ENCODE peak calls at places on chromosomes 5 and 9, in four cellular contexts. S is uterus, Q is A673, M is breast epithelium. H is an unnamed sample. For H3K4me1, the result is how much of the 10 kb centered on the place peaks cover.

GRCh38 chr5:177301503-177302165 is 1.9 kb downstream of the RAB24 start:
- DNase-seq in S (no peak), M (peak), Q (no peak), H (no peak)

GRCh38 chr9:91077624-91078023 is 276.0 kb downstream of the SYK start:
- DNase-seq in M (no peak), Q (no peak), S (no peak), H (peak)

GRCh38 chr5:149240354-149240998 is 31.2 kb upstream of the AFAP1L1 start:
- DNase-seq in Q (no peak), M (no peak), S (no peak), H (peak)

GRCh38 chr5:144484124-144484897 is 313.6 kb downstream of the KCTD16 start:
- DNase-seq in Q (peak), S (no peak), M (no peak), H (no peak)

GRCh38 chr9:137311971-137312851 is 10.1 kb upstream of the NRARP start:
- DNase-seq in S (peak), Q (no peak), M (no peak), H (no peak)

GRCh38 chr5:80754900-80755299 is 100.1 kb upstream of the DHFR start:
- DNase-seq in M (no peak), S (no peak), Q (no peak), H (no peak)

GRCh38 chr9:126374366-126374781 is 47.7 kb downstream of the MVB12B start:
- DNase-seq in Q (no peak), M (no peak), S (no peak), H (no peak)

GRCh38 chr9:121860744-121861143 is 209.3 kb downstream of the DAB2IP start:
- DNase-seq in S (peak), M (peak), Q (peak), H (no peak)

GRCh38 chr5:72402959-72403628 is 82.9 kb downstream of the PTCD2 start:
- DNase-seq in M (no peak), S (no peak), Q (peak), H (peak)

GRCh38 chr5:58804331-58804730 is 221.5 kb downstream of the RAB3C start:
- DNase-seq in Q (no peak), M (no peak), S (no peak), H (no peak)

GRCh38 chr5:177606071-177607051 is 6.4 kb downstream of the B4GALT7 start:
- DNase-seq in Q (no peak), M (no peak), S (no peak), H (no peak)

GRCh38 chr9:21002040-21002439 is 29.4 kb downstream of the HACD4 start:
- DNase-seq in S (no peak), M (no peak), Q (peak), H (no peak)

GRCh38 chr5:206406-206805 is 11.5 kb downstream of the CCDC127 start:
- DNase-seq in M (no peak), S (no peak), Q (no peak), H (no peak)

GRCh38 chr5:149938272-149938671 is 6.3 kb downstream of the PDE6A start:
- DNase-seq in S (no peak), M (peak), Q (peak), H (peak)

GRCh38 chr5:126589536-126590297 is 5.3 kb downstream of the ALDH7A1 start:
- DNase-seq in M (no peak), Q (no peak), S (no peak), H (no peak)

GRCh38 chr5:124721336-124721735 is 25.1 kb downstream of the ZNF608 start:
- DNase-seq in Q (no peak), S (no peak), M (no peak), H (no peak)

GRCh38 chr5:463952-464351 is 21.0 kb downstream of the EXOC3 start:
- DNase-seq in Q (no peak), M (no peak), S (no peak), H (peak)

GRCh38 chr5:113338628-113339027 is 96.2 kb downstream of the TSSK1B start:
- DNase-seq in S (no peak), Q (no peak), M (no peak), H (no peak)

GRCh38 chr9:126702501-126703329 is 89.0 kb downstream of the LMX1B start:
- DNase-seq in Q (peak), M (no peak), S (no peak), H (no peak)

GRCh38 chr9:116873937-116874900 is 187.1 kb downstream of the TRIM32 start:
- DNase-seq in Q (no peak), M (no peak), S (no peak), H (no peak)

GRCh38 chr9:34328500-34328982 is 527 bp downstream of the KIF24 start:
- DNase-seq in S (no peak), Q (no peak), M (no peak), H (no peak)

GRCh38 chr5:133032852-133033742 is 6.7 kb upstream of the ZCCHC10 start:
- DNase-seq in M (no peak), S (no peak), Q (no peak), H (no peak)

GRCh38 chr9:127586537-127586936 is 25.5 kb upstream of the STXBP1 start:
- DNase-seq in M (peak), S (peak), Q (peak), H (no peak)

GRCh38 chr9:93659044-93659836 is 82.9 kb downstream of the PHF2 start:
- DNase-seq in S (no peak), Q (no peak), M (no peak), H (peak)

GRCh38 chr9:28598396-28598795 is 1025.1 kb upstream of the C9orf72 start:
- DNase-seq in M (no peak), Q (no peak), S (no peak), H (no peak)

GRCh38 chr5:41871866-41872265 is 1.6 kb upstream of the OXCT1 start:
- DNase-seq in S (peak), M (peak), Q (no peak), H (no peak)

GRCh38 chr5:125011014-125011413 is 264.6 kb upstream of the ZNF608 start:
- DNase-seq in Q (no peak), S (no peak), M (no peak), H (no peak)

GRCh38 chr5:149881874-149882273 is 62.7 kb downstream of the PDE6A start:
- DNase-seq in Q (no peak), M (no peak), S (no peak), H (no peak)

GRCh38 chr5:8695902-8696301 is 827.0 kb downstream of the MTRR start:
- DNase-seq in S (no peak), M (no peak), Q (no peak), H (no peak)

GRCh38 chr5:107401470-107402085 is 269.2 kb downstream of the EFNA5 start:
- DNase-seq in S (no peak), Q (no peak), M (no peak), H (no peak)

GRCh38 chr5:160188151-160188967 is 40.9 kb upstream of the FABP6 start:
- DNase-seq in Q (peak), M (no peak), S (peak), H (peak)

DNA sequence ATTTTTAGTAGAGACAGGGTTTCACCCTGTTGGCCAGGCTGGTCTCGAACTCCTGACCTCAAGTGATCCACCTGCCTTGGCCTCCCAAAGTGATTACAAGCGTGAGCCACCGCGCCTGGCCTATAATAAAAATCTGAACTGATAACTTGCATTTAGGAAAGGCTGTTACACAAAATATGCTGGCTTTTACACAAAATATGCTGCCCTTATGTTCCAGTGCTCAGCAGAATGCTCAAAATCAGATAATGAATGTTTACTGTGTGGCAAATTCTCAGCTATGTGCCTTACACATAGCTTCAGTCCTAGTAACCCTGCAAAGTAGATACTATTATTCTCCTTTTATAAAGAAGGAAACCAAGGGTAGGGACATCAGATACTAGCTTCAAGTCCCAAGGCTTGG is 141.3 kb upstream of the MSX2 start:
- DNase-seq in S (no peak), M (no peak), Q (no peak), H (no peak)
- H3K27ac ChIP-seq in S (no peak), M (no peak), Q (no peak), H (no peak)

GRCh38 chr5:154260860-154261235 is 70.3 kb downstream of the GALNT10 start:
- DNase-seq in M (no peak), Q (no peak), S (no peak), H (no peak)
- H3K4me3 ChIP-seq in M (no peak), Q (no peak), S (no peak), H (no peak)

GRCh38 chr5:55600086-55600485 is 65.3 kb upstream of the PLPP1 start:
- DNase-seq in S (no peak), M (no peak), Q (no peak), H (no peak)

GRCh38 chr5:55600536-55601208 is 65.9 kb upstream of the PLPP1 start:
- DNase-seq in Q (no peak), M (no peak), S (no peak), H (peak)

GRCh38 chr5:55604611-55605067 is 69.9 kb upstream of the PLPP1 start:
- DNase-seq in S (no peak), Q (peak), M (no peak), H (no peak)

GRCh38 chr5:55601209-55601618 is 66.5 kb upstream of the PLPP1 start:
- DNase-seq in M (peak), S (peak), Q (peak), H (peak)

DNA sequence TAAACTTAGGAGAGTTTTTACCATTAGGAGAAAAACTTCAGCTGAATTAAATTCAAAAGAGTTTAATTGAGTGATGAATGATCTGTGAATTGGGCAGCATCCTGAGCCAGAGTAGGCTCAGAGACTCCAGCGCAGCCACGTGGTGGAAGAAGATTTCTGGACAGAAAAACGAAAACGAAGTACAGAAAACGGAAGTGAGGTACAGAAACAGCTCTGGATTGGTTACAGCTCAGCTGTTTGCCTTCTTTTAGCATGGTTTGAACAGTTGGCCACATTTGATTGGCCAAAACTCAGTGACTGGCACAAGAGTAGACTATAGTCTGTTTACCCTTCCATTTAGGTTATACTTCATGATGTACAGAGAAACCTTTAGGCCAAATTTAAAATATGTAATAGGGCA is 69.2 kb upstream of the PLPP1 start:
- DNase-seq in Q (peak), S (peak), M (no peak), H (no peak)
- H3K4me1 ChIP-seq in Q (under half), S (under half), M (under half), H (half or more)

DNA sequence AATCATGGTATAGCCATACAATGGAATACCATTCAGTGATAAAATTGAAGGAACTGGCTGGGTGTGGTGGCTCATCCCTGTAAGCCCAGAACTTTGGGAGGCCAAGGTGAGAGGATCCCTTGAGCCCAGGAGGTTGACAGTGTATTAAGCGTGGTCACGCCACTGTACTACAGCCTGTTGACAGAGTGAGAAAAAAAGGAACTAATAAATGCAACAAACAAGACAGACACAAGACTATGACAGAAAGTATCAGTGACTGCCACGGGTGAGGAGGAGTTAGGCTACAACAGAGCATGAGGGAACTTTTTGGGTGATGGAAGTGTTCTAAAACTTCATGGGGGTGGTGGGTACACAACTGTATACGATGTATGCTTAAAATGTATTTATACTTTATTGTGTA is 2.2 kb downstream of the FNIP1 start:
- DNase-seq in S (no peak), Q (no peak), M (no peak), H (no peak)
- H3K27ac ChIP-seq in S (no peak), Q (no peak), M (no peak), H (no peak)

GRCh38 chr5:141811287-141812155 is 66.7 kb downstream of the PCDH1 start:
- DNase-seq in Q (peak), S (no peak), M (no peak), H (no peak)
- H3K4me3 ChIP-seq in Q (no peak), S (no peak), M (no peak), H (peak)

GRCh38 chr5:98110791-98111190 is 662.7 kb upstream of the RGMB start:
- DNase-seq in S (no peak), M (no peak), Q (no peak), H (no peak)
- H3K4me1 ChIP-seq in S (under half), M (under half), Q (under half), H (under half)

GRCh38 chr9:113558632-113559502 is 95.3 kb downstream of the RGS3 start:
- DNase-seq in M (no peak), Q (no peak), S (peak), H (peak)
- H3K27ac ChIP-seq in M (peak), Q (no peak), S (no peak), H (peak)